ENCODE peak calls at places on chromosomes 2 and 18, in six cellular contexts. P is cardiac muscle cell, B is adrenal gland, L is tibial artery, V is HCT116, E is testis. S is an unnamed sample.

GRCh38 chr2:133602538-133602937 is 34.3 kb upstream of the NCKAP5 start:
- DNase-seq in P (no peak), B (no peak), L (no peak), V (no peak), E (peak; percentile 25), S (no peak)

GRCh38 chr2:47666332-47666731 is 116.6 kb upstream of the MSH6 start:
- DNase-seq in P (no peak), B (no peak), L (no peak), V (no peak), E (no peak), S (no peak)

GRCh38 chr18:75291460-75291859 is 80.9 kb downstream of the TSHZ1 start:
- DNase-seq in P (no peak), B (no peak), L (no peak), V (no peak), E (no peak), S (no peak)

GRCh38 chr2:232523682-232524597 is 2.0 kb upstream of the CHRND start:
- DNase-seq in P (peak; percentile 44), B (peak; percentile 44), L (no peak), V (no peak), E (peak; percentile 43), S (peak; percentile 80)

GRCh38 chr18:57050314-57050949 is 96.5 kb upstream of the BOD1L2 start:
- DNase-seq in P (no peak), B (no peak), L (no peak), V (no peak), E (no peak), S (no peak)

GRCh38 chr2:127097841-127098651 is 8.9 kb downstream of the BIN1 start:
- DNase-seq in P (no peak), B (peak; percentile 34), L (no peak), V (no peak), E (no peak), S (peak; percentile 31)

GRCh38 chr2:129396980-129397599 is 582.4 kb upstream of the RAB6C start:
- DNase-seq in P (peak; percentile 53), B (peak; percentile 28), L (no peak), V (peak; percentile 16), E (peak; percentile 64), S (peak; percentile 14)

GRCh38 chr2:119252186-119253113 is 28.8 kb downstream of the STEAP3 start:
- DNase-seq in P (peak; percentile 90), B (no peak), L (no peak), V (peak; percentile 91), E (no peak), S (no peak)

GRCh38 chr2:121220995-121221394 is 64.0 kb downstream of the TFCP2L1 start:
- DNase-seq in P (no peak), B (no peak), L (no peak), V (peak; percentile 53), E (no peak), S (no peak)

DNA sequence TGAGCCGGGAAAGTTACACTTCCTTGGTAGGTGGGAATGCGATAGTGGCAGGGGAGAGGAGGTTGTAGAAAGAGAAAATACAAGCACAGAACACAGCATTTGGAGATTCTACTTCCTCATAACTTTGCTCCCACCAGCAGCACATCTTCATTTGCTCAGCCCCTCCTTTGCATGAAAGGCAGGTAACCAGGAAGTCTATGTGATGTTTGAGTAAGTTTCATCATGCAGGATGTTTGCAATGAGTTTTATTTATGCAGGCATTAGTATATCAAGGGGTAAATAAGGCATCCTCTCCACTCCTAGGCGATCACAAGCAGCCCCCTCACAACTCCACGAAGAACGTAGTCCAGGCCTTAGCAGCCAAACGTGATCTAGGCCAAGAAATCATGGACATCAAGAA is 5.0 kb downstream of the RNF152 start:
- DNase-seq in P (no peak), B (no peak), L (no peak), V (no peak), E (no peak), S (no peak)
- H3K4me3 ChIP-seq in P (no peak overlapping the region), B (no peak overlapping the region), L (no peak overlapping the region), V (no peak overlapping the region), E (no peak overlapping the region), S (no peak overlapping the region)

GRCh38 chr2:241312082-241312481 is 3.4 kb downstream of the HDLBP start:
- DNase-seq in P (peak; percentile 29), B (no peak), L (no peak), V (no peak), E (no peak), S (no peak)
- H3K4me1 ChIP-seq in P (peaks cover 1% of the 10 kb centered on the region), B (peaks cover 33% of the 10 kb centered on the region), L (peaks cover 47% of the 10 kb centered on the region), V (peaks cover 20% of the 10 kb centered on the region), E (peaks cover 7% of the 10 kb centered on the region), S (no peaks in the 10 kb centered on the region)

GRCh38 chr2:6820903-6821584 is 44.7 kb downstream of the CMPK2 start:
- DNase-seq in P (no peak), B (no peak), L (no peak), V (no peak), E (peak; percentile 20), S (no peak)
- H3K4me3 ChIP-seq in P (no peak overlapping the region), B (no peak overlapping the region), L (no peak overlapping the region), V (no peak overlapping the region), E (no peak overlapping the region), S (no peak overlapping the region)

GRCh38 chr2:238435752-238436096 is 9.0 kb downstream of the ASB1 start:
- DNase-seq in P (no peak), B (no peak), L (no peak), V (no peak), E (no peak), S (no peak)
- H3K4me1 ChIP-seq in P (no peaks in the 10 kb centered on the region), B (peaks cover 11% of the 10 kb centered on the region), L (peaks cover 18% of the 10 kb centered on the region), V (peaks cover 30% of the 10 kb centered on the region), E (peaks cover 15% of the 10 kb centered on the region), S (peaks cover 4% of the 10 kb centered on the region)

GRCh38 chr2:10301946-10302478 is 692 bp upstream of the HPCAL1 start:
- DNase-seq in P (no peak), B (no peak), L (no peak), V (no peak), E (no peak), S (no peak)
- H3K4me3 ChIP-seq in P (peak overlapping the region; percentile 79), B (peak overlapping the region; percentile 37), L (peak overlapping the region; percentile 76), V (peak overlapping the region; percentile 9), E (peak overlapping the region; percentile 86), S (peak overlapping the region; percentile 49)

DNA sequence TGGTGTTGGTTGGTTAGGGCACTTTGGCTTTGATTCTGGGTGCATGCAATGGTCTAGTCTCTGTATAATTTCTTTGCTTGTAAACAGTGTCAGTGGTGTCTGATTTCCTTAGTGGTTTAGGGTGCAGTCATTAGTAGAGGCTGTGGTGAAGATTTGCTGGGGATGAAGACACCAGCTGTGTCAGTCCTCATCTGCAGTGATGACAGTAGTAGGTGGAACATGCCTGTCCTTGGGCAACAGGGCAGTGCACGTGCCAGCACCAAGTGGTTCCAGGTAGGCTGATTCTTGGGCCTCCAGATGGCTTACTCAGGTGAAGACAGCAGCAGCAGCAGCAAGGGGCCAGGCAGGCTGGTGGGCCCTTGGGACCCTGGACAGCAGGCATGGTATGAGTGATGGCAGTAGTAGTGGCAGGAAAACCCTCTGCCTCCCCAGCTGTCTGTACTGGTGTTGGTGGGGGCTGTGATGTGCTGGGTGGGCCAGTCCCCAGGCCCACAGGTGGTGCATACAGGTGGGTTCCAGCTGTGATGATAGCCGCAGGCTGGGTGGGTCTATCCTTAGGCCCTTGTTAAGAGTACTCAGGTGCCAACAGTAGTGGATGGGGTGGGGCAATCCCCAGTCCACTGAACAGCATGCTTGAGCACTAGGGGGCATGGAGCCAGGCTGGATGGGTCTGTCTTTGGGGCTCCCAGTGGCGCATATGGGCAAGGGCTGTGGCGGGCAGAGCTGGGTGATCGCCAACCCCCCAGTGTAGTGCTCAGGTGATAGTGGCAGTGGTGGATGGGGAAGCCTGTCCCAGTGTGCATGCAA is 140.7 kb upstream of the THUMPD2 start:
- DNase-seq in P (no peak), B (no peak), L (no peak), V (no peak), E (no peak), S (no peak)
- H3K4me1 ChIP-seq in P (no peaks in the 10 kb centered on the region), B (no peaks in the 10 kb centered on the region), L (no peaks in the 10 kb centered on the region), V (no peaks in the 10 kb centered on the region), E (no peaks in the 10 kb centered on the region), S (peaks cover under 1% of the 10 kb centered on the region)

DNA sequence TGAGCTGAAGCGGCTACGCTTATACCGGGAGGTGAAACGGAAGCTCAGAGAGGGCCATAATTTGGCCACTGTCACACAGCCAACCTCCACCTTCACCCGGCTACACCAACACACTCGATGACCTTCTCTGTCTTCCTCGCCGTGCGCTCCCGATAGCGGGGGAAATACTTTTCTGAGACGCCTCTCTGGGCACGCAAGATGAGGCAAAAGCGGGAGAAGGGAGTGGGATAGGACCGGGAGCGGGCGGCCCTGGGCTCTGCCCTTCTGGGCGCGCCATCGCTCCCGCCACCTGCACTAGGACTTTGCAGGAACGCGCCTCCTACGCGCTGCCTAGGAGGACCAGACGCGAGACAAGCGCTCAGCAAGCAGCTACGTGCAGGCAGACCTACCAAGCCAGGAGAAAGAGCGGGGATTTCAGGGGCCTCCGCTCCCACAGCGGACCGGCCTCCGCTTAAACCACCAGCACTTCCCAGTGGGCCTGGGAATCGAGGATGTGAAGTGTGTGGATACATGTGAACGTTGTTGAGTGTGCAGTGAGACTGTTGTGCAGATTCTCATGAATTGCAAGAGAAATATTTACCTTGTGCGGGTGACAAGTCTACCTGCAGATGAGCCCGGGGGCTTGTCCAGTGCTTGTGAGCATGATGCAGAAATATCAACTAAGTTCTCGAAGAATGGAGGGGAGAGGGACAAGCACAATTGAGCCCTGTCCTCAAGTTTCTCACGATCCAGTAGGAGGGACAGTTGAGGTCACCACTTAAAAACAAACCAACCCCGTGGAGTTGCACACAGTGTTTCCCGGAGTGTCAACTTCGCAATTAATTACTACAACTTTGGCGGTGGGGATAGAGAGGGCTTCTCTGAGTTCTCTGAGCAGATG is 11.5 kb downstream of the SIX3 start:
- DNase-seq in P (no peak), B (no peak), L (no peak), V (no peak), E (no peak), S (no peak)
- H3K4me3 ChIP-seq in P (peak overlapping the region; percentile 27), B (peak overlapping the region; percentile 16), L (peak overlapping the region; percentile 51), V (no peak overlapping the region), E (no peak overlapping the region), S (no peak overlapping the region)

DNA sequence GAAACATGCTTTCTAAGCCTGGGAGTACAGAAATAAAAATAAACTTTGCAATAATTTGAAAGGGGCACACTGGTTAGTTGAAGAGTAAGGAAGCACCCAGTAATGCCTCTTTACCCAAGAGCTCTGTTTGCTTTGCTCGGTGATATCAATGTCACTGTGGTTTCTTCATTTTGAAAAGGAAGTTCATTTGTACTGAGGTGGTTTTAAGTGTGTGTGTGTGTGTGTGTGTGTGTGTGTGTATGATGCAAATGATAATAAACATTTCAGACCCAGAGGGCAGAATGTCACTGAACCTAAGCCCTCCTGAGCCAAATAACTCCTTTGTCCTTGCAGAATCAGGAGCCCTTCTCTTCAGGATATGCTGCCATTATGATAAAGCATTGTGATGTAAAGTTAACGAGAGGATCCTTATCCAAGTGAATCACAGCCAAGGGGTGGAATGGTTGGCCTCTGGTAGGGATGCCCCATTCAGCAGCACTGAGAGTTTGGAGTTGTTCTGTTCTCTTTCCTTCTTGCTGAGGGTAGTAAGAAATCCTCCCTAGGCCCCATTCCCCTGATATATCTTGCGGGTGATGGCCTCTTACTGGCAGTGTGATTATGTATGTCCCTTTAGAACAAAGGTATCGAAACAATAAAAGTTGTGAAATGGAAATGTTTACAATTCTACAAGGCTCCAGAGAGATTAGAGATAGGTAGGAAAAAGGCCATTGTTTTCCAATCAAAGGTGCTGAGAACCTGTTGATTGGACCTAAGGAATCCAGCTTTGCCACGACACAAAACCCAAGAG is 7.6 kb downstream of the ITGA6 start:
- DNase-seq in P (no peak), B (no peak), L (no peak), V (no peak), E (no peak), S (no peak)
- H3K4me1 ChIP-seq in P (peaks cover 13% of the 10 kb centered on the region), B (peaks cover 27% of the 10 kb centered on the region), L (peaks cover 12% of the 10 kb centered on the region), V (peaks cover 100% of the 10 kb centered on the region), E (peaks cover 10% of the 10 kb centered on the region), S (no peaks in the 10 kb centered on the region)